ENCODE peak calls at places on chromosome 6, in nine cellular contexts. One of them, this sample, is unnamed.

GRCh38 chr6:71419954-71420692 is 131.5 kb downstream of the OGFRL1 start:
- DNase-seq in small intestine: peak
- DNase-seq in MM.1S: peak
- DNase-seq in naive thymus-derived CD4-positive, alpha-beta T cell: no peak
- DNase-seq in RWPE1: no peak
- DNase-seq in right atrium auricular region: no peak
- DNase-seq in heart left ventricle: peak
- DNase-seq in brain microvascular endothelial cell: no peak
- DNase-seq in GM23248: peak
- DNase-seq in this sample: peak

GRCh38 chr6:154474636-154475428 is 35.7 kb downstream of the CNKSR3 start:
- DNase-seq in MM.1S: no peak
- DNase-seq in naive thymus-derived CD4-positive, alpha-beta T cell: no peak
- DNase-seq in small intestine: no peak
- DNase-seq in GM23248: peak
- DNase-seq in right atrium auricular region: no peak
- DNase-seq in brain microvascular endothelial cell: peak
- DNase-seq in RWPE1: peak
- DNase-seq in heart left ventricle: no peak
- DNase-seq in this sample: no peak

GRCh38 chr6:154292855-154293519 is 63.6 kb downstream of the IPCEF1 start:
- DNase-seq in heart left ventricle: no peak
- DNase-seq in small intestine: no peak
- DNase-seq in MM.1S: no peak
- DNase-seq in GM23248: peak
- DNase-seq in RWPE1: peak
- DNase-seq in right atrium auricular region: no peak
- DNase-seq in naive thymus-derived CD4-positive, alpha-beta T cell: no peak
- DNase-seq in brain microvascular endothelial cell: no peak
- DNase-seq in this sample: no peak

GRCh38 chr6:129317931-129318820 is 391.8 kb downstream of the ARHGAP18 start:
- DNase-seq in right atrium auricular region: no peak
- DNase-seq in brain microvascular endothelial cell: peak
- DNase-seq in RWPE1: peak
- DNase-seq in naive thymus-derived CD4-positive, alpha-beta T cell: no peak
- DNase-seq in MM.1S: no peak
- DNase-seq in small intestine: no peak
- DNase-seq in GM23248: peak
- DNase-seq in heart left ventricle: no peak
- DNase-seq in this sample: no peak

GRCh38 chr6:85628353-85628752 is 14.3 kb downstream of the SYNCRIP start:
- DNase-seq in right atrium auricular region: no peak
- DNase-seq in brain microvascular endothelial cell: no peak
- DNase-seq in naive thymus-derived CD4-positive, alpha-beta T cell: no peak
- DNase-seq in small intestine: no peak
- DNase-seq in GM23248: no peak
- DNase-seq in RWPE1: no peak
- DNase-seq in heart left ventricle: no peak
- DNase-seq in MM.1S: no peak
- DNase-seq in this sample: no peak

GRCh38 chr6:62265906-62266305 is 20.1 kb downstream of the KHDRBS2 start:
- DNase-seq in right atrium auricular region: no peak
- DNase-seq in heart left ventricle: no peak
- DNase-seq in brain microvascular endothelial cell: no peak
- DNase-seq in MM.1S: no peak
- DNase-seq in naive thymus-derived CD4-positive, alpha-beta T cell: no peak
- DNase-seq in small intestine: no peak
- DNase-seq in GM23248: no peak
- DNase-seq in RWPE1: no peak
- DNase-seq in this sample: no peak

GRCh38 chr6:128161263-128161662 is 260.4 kb upstream of the THEMIS start:
- DNase-seq in GM23248: no peak
- DNase-seq in RWPE1: no peak
- DNase-seq in small intestine: no peak
- DNase-seq in brain microvascular endothelial cell: no peak
- DNase-seq in right atrium auricular region: no peak
- DNase-seq in MM.1S: no peak
- DNase-seq in heart left ventricle: no peak
- DNase-seq in naive thymus-derived CD4-positive, alpha-beta T cell: no peak
- DNase-seq in this sample: no peak

GRCh38 chr6:74879234-74879633 is 326.6 kb downstream of the COL12A1 start:
- DNase-seq in naive thymus-derived CD4-positive, alpha-beta T cell: no peak
- DNase-seq in brain microvascular endothelial cell: peak
- DNase-seq in MM.1S: no peak
- DNase-seq in small intestine: no peak
- DNase-seq in heart left ventricle: no peak
- DNase-seq in right atrium auricular region: no peak
- DNase-seq in RWPE1: peak
- DNase-seq in GM23248: peak
- DNase-seq in this sample: no peak

GRCh38 chr6:43750622-43751021 is 19.4 kb upstream of the VEGFA start:
- DNase-seq in RWPE1: no peak
- DNase-seq in brain microvascular endothelial cell: no peak
- DNase-seq in GM23248: no peak
- DNase-seq in MM.1S: no peak
- DNase-seq in naive thymus-derived CD4-positive, alpha-beta T cell: no peak
- DNase-seq in right atrium auricular region: no peak
- DNase-seq in heart left ventricle: no peak
- DNase-seq in small intestine: no peak
- DNase-seq in this sample: no peak

GRCh38 chr6:168841609-168842278 is 400.8 kb downstream of the SMOC2 start:
- DNase-seq in right atrium auricular region: no peak
- DNase-seq in naive thymus-derived CD4-positive, alpha-beta T cell: no peak
- DNase-seq in small intestine: no peak
- DNase-seq in MM.1S: no peak
- DNase-seq in heart left ventricle: no peak
- DNase-seq in RWPE1: no peak
- DNase-seq in GM23248: no peak
- DNase-seq in brain microvascular endothelial cell: no peak
- DNase-seq in this sample: no peak

GRCh38 chr6:139364302-139364981 is 10.0 kb downstream of the CITED2 start:
- DNase-seq in brain microvascular endothelial cell: no peak
- DNase-seq in RWPE1: peak
- DNase-seq in heart left ventricle: no peak
- DNase-seq in MM.1S: peak
- DNase-seq in small intestine: peak
- DNase-seq in naive thymus-derived CD4-positive, alpha-beta T cell: peak
- DNase-seq in right atrium auricular region: no peak
- DNase-seq in GM23248: peak
- DNase-seq in this sample: no peak

DNA sequence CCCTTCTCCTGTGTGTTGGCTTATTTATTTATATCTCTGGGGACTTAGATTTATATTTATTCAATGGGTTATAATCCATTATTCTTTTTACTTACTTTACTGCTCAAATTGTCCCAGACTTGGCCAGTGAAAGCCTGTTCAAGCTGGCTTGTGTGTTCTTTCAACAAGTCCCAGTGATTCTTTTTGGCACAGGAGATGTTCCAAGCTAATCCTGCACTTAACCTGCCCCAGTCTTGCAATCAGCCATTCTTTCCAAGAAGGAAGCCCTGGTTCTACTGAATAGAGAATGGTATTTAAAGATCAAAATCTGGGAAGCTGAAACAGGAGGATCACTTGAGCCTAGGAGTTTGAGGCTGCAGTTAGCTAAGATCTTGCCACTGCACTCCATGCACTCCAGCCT is 26.7 kb downstream of the GCNT2 start:
- DNase-seq in GM23248: no peak
- DNase-seq in right atrium auricular region: no peak
- DNase-seq in MM.1S: no peak
- DNase-seq in naive thymus-derived CD4-positive, alpha-beta T cell: no peak
- DNase-seq in small intestine: no peak
- DNase-seq in brain microvascular endothelial cell: no peak
- DNase-seq in RWPE1: no peak
- DNase-seq in heart left ventricle: no peak
- DNase-seq in this sample: no peak
- H3K27ac ChIP-seq in GM23248: no peak
- H3K27ac ChIP-seq in right atrium auricular region: no peak
- H3K27ac ChIP-seq in MM.1S: no peak
- H3K27ac ChIP-seq in naive thymus-derived CD4-positive, alpha-beta T cell: no peak
- H3K27ac ChIP-seq in small intestine: no peak
- H3K27ac ChIP-seq in brain microvascular endothelial cell: no peak
- H3K27ac ChIP-seq in RWPE1: no peak
- H3K27ac ChIP-seq in heart left ventricle: peak
- H3K27ac ChIP-seq in this sample: no peak

DNA sequence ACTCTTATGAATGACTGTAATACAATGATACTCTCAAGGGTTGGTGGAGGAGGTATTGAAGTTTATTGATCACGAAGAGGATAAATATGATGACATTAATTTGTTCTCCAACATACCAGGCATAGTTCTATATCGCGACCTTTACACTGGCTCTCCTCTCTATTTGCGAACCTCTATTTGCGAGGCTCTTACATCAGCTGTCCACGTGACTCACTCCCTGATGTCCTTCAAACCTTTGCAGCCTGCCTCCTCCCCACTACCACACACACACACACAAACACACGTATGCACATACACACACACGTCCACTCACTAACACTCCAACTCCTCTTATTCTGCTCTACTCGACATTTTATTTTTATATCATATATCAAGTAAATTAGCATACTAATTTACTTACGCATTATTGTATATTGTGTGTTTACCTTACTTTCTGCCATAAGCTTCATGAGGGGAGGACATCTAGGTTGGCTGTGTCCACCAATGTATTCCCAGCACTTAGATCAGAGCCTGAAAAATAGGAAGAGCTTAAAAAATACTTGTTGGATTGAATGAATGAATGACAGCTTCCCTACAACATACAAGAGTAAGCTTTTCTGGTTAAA is 53.3 kb upstream of the TNFRSF21 start:
- DNase-seq in right atrium auricular region: no peak
- DNase-seq in brain microvascular endothelial cell: no peak
- DNase-seq in naive thymus-derived CD4-positive, alpha-beta T cell: no peak
- DNase-seq in heart left ventricle: no peak
- DNase-seq in RWPE1: no peak
- DNase-seq in MM.1S: no peak
- DNase-seq in GM23248: no peak
- DNase-seq in small intestine: peak
- DNase-seq in this sample: no peak
- H3K27ac ChIP-seq in right atrium auricular region: no peak
- H3K27ac ChIP-seq in brain microvascular endothelial cell: no peak
- H3K27ac ChIP-seq in naive thymus-derived CD4-positive, alpha-beta T cell: no peak
- H3K27ac ChIP-seq in heart left ventricle: no peak
- H3K27ac ChIP-seq in RWPE1: no peak
- H3K27ac ChIP-seq in MM.1S: no peak
- H3K27ac ChIP-seq in GM23248: no peak
- H3K27ac ChIP-seq in small intestine: no peak
- H3K27ac ChIP-seq in this sample: no peak

GRCh38 chr6:35972471-35972985 is 51.6 kb upstream of the SRPK1 start:
- DNase-seq in heart left ventricle: no peak
- DNase-seq in RWPE1: no peak
- DNase-seq in brain microvascular endothelial cell: no peak
- DNase-seq in MM.1S: no peak
- DNase-seq in small intestine: no peak
- DNase-seq in naive thymus-derived CD4-positive, alpha-beta T cell: no peak
- DNase-seq in GM23248: no peak
- DNase-seq in right atrium auricular region: no peak
- DNase-seq in this sample: no peak

GRCh38 chr6:35970181-35970580 is 49.3 kb upstream of the SRPK1 start:
- DNase-seq in naive thymus-derived CD4-positive, alpha-beta T cell: no peak
- DNase-seq in GM23248: peak
- DNase-seq in RWPE1: peak
- DNase-seq in small intestine: no peak
- DNase-seq in heart left ventricle: no peak
- DNase-seq in MM.1S: no peak
- DNase-seq in right atrium auricular region: no peak
- DNase-seq in brain microvascular endothelial cell: peak
- DNase-seq in this sample: no peak

GRCh38 chr6:35969676-35970075 is 48.8 kb upstream of the SRPK1 start:
- DNase-seq in right atrium auricular region: no peak
- DNase-seq in MM.1S: no peak
- DNase-seq in RWPE1: no peak
- DNase-seq in small intestine: no peak
- DNase-seq in brain microvascular endothelial cell: no peak
- DNase-seq in heart left ventricle: no peak
- DNase-seq in naive thymus-derived CD4-positive, alpha-beta T cell: no peak
- DNase-seq in GM23248: peak
- DNase-seq in this sample: no peak

GRCh38 chr6:35977308-35977707 is 47.1 kb downstream of the SLC26A8 start:
- DNase-seq in right atrium auricular region: no peak
- DNase-seq in small intestine: no peak
- DNase-seq in heart left ventricle: peak
- DNase-seq in MM.1S: no peak
- DNase-seq in naive thymus-derived CD4-positive, alpha-beta T cell: no peak
- DNase-seq in brain microvascular endothelial cell: no peak
- DNase-seq in GM23248: no peak
- DNase-seq in RWPE1: no peak
- DNase-seq in this sample: no peak

DNA sequence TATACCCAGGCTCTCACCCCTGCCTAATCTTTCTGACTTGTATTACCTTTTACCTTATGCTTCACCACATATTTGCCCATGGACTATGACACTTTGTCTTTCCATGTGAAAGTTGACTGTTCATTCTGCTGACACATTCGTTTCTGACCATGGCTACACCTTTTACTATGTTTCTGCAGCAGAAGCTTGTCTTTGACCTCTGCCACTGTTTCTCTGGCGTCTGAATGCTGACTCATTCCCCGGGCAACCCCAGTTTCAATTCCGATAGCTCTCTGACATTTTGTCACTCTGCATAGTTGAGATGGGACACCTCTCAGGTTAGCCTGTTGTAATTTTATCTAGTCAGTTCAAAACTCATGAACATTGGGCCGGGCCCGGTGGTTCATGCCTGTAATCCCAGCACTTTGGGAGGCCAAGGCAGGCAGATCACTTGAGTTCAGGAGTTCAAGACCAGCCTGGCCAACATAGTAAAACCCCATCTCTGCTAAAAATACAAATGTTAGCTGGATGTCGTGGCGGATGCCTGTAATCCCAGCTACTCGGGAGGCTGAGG is 50.7 kb downstream of the SLC26A8 start:
- DNase-seq in GM23248: no peak
- DNase-seq in small intestine: peak
- DNase-seq in MM.1S: peak
- DNase-seq in heart left ventricle: no peak
- DNase-seq in RWPE1: no peak
- DNase-seq in right atrium auricular region: no peak
- DNase-seq in brain microvascular endothelial cell: no peak
- DNase-seq in naive thymus-derived CD4-positive, alpha-beta T cell: no peak
- DNase-seq in this sample: no peak
- H3K27ac ChIP-seq in GM23248: no peak
- H3K27ac ChIP-seq in small intestine: no peak
- H3K27ac ChIP-seq in MM.1S: peak
- H3K27ac ChIP-seq in heart left ventricle: no peak
- H3K27ac ChIP-seq in RWPE1: no peak
- H3K27ac ChIP-seq in right atrium auricular region: no peak
- H3K27ac ChIP-seq in brain microvascular endothelial cell: no peak
- H3K27ac ChIP-seq in naive thymus-derived CD4-positive, alpha-beta T cell: no peak
- H3K27ac ChIP-seq in this sample: no peak

GRCh38 chr6:164477126-164477525 is 832.3 kb downstream of the C6orf118 start:
- DNase-seq in small intestine: no peak
- DNase-seq in heart left ventricle: no peak
- DNase-seq in naive thymus-derived CD4-positive, alpha-beta T cell: no peak
- DNase-seq in brain microvascular endothelial cell: peak
- DNase-seq in MM.1S: no peak
- DNase-seq in RWPE1: no peak
- DNase-seq in right atrium auricular region: no peak
- DNase-seq in GM23248: peak
- DNase-seq in this sample: no peak

GRCh38 chr6:164478426-164478825 is 831.0 kb downstream of the C6orf118 start:
- DNase-seq in RWPE1: no peak
- DNase-seq in GM23248: no peak
- DNase-seq in small intestine: no peak
- DNase-seq in MM.1S: no peak
- DNase-seq in naive thymus-derived CD4-positive, alpha-beta T cell: no peak
- DNase-seq in heart left ventricle: no peak
- DNase-seq in right atrium auricular region: no peak
- DNase-seq in brain microvascular endothelial cell: no peak
- DNase-seq in this sample: no peak

GRCh38 chr6:164477790-164478189 is 831.6 kb downstream of the C6orf118 start:
- DNase-seq in brain microvascular endothelial cell: no peak
- DNase-seq in GM23248: no peak
- DNase-seq in naive thymus-derived CD4-positive, alpha-beta T cell: no peak
- DNase-seq in heart left ventricle: no peak
- DNase-seq in right atrium auricular region: no peak
- DNase-seq in small intestine: no peak
- DNase-seq in RWPE1: no peak
- DNase-seq in MM.1S: no peak
- DNase-seq in this sample: no peak
- H3K27ac ChIP-seq in brain microvascular endothelial cell: no peak
- H3K27ac ChIP-seq in GM23248: no peak
- H3K27ac ChIP-seq in naive thymus-derived CD4-positive, alpha-beta T cell: no peak
- H3K27ac ChIP-seq in heart left ventricle: no peak
- H3K27ac ChIP-seq in right atrium auricular region: no peak
- H3K27ac ChIP-seq in small intestine: no peak
- H3K27ac ChIP-seq in RWPE1: no peak
- H3K27ac ChIP-seq in MM.1S: no peak
- H3K27ac ChIP-seq in this sample: no peak

This sample was measured in gastrocnemius medialis.